ENCODE peak calls at places on chromosomes 6 and 20, in eight cellular contexts. Y is lower leg skin; Q is effector CD4-positive, alpha-beta T cell; E is left cardiac atrium; H is H54; G is HFFc6; K is iPS DF 6.9; L is GM04504. B is an unnamed sample.

GRCh38 chr6:160952633-160953281 is 38.8 kb upstream of the MAP3K4 start:
- DNase-seq in Y (no peak), G (no peak), K (no peak), L (no peak), Q (no peak), E (no peak), H (no peak), B (no peak)

GRCh38 chr20:5689451-5689850 is 60.8 kb upstream of the SHLD1 start:
- DNase-seq in G (no peak), E (no peak), Y (no peak), K (no peak), L (no peak), Q (no peak), H (no peak), B (no peak)

GRCh38 chr6:53411451-53411850 is 62.7 kb upstream of the ELOVL5 start:
- DNase-seq in K (no peak), L (peak), Y (no peak), H (no peak), Q (no peak), G (peak), E (no peak), B (no peak)

GRCh38 chr6:18327621-18328548 is 59.3 kb upstream of the RNF144B start:
- DNase-seq in E (no peak), Q (no peak), L (no peak), H (no peak), Y (no peak), G (no peak), K (peak), B (no peak)

GRCh38 chr20:63121749-63122405 is 94.1 kb downstream of the YTHDF1 start:
- DNase-seq in Q (no peak), G (no peak), L (no peak), K (no peak), H (no peak), Y (no peak), E (peak), B (no peak)

GRCh38 chr20:22771706-22772105 is 187.3 kb upstream of the FOXA2 start:
- DNase-seq in Q (no peak), H (no peak), G (no peak), E (no peak), Y (no peak), K (no peak), L (no peak), B (no peak)

GRCh38 chr20:37457928-37458327 is 63.1 kb upstream of the NNAT start:
- DNase-seq in L (no peak), Q (no peak), E (no peak), K (no peak), H (no peak), G (no peak), Y (no peak), B (no peak)

GRCh38 chr6:34547921-34548644 is 8.0 kb downstream of the SPDEF start:
- DNase-seq in E (no peak), Y (no peak), H (no peak), L (no peak), Q (no peak), K (no peak), G (no peak), B (no peak)

GRCh38 chr6:29527126-29527525 is 32.4 kb downstream of the UBD start:
- DNase-seq in G (no peak), Y (no peak), Q (no peak), H (no peak), L (no peak), K (no peak), E (no peak), B (no peak)

GRCh38 chr6:7201444-7201731 is 93.6 kb downstream of the RREB1 start:
- DNase-seq in G (no peak), Q (no peak), L (no peak), E (no peak), K (no peak), Y (no peak), H (no peak), B (no peak)

GRCh38 chr6:35568967-35569606 is 56.4 kb upstream of the TULP1 start:
- DNase-seq in Y (peak), E (peak), L (no peak), H (no peak), Q (peak), G (no peak), K (no peak), B (no peak)

B was measured in MM.1S.